ENCODE peak calls at places on chromosomes 1 and 21, in eight cellular contexts. Z is fibroblast of pulmonary artery, H is transverse colon, C is heart left ventricle, N is D721Med, D is breast epithelium, P is GM20000, U is cardiac muscle cell. A is an unnamed sample.
A peak's percentile ranks its signal among the peaks of the same experiment; 100 is the strongest.

GRCh38 chr1:42035830-42036604 is 117.2 kb upstream of the GUCA2B start:
- DNase-seq in C (peak; percentile 97), P (peak; percentile 98), Z (peak; percentile 93), D (peak; percentile 94), N (peak; percentile 73), H (peak; percentile 98), U (peak; percentile 96), A (peak; percentile 94)

GRCh38 chr1:110196917-110197782 is 13.0 kb upstream of the KCNC4 start:
- DNase-seq in H (no peak), N (peak; percentile 95), P (peak; percentile 85), U (peak; percentile 55), D (no peak), Z (peak; percentile 45), C (no peak), A (peak; percentile 55)

GRCh38 chr1:1211541-1212511 is 2.1 kb downstream of the TNFRSF4 start:
- DNase-seq in P (no peak), Z (no peak), U (no peak), N (no peak), H (peak; percentile 8), D (no peak), C (peak; percentile 3), A (no peak)

GRCh38 chr1:10687782-10688408 is 108.6 kb downstream of the CASZ1 start:
- DNase-seq in H (no peak), Z (peak; percentile 42), D (no peak), C (no peak), P (no peak), U (peak; percentile 70), N (no peak), A (peak; percentile 88)

GRCh38 chr1:115827452-115827851 is 13.5 kb downstream of the NHLH2 start:
- DNase-seq in U (no peak), C (no peak), D (no peak), H (no peak), P (no peak), N (no peak), Z (no peak), A (no peak)

GRCh38 chr21:30227633-30228404 is 11.9 kb upstream of the CLDN8 start:
- DNase-seq in U (peak; percentile 98), N (no peak), P (no peak), Z (peak; percentile 98), C (peak; percentile 20), D (peak; percentile 82), H (no peak), A (peak; percentile 13)

GRCh38 chr1:7648761-7649384 is 122.2 kb upstream of the VAMP3 start:
- DNase-seq in U (peak; percentile 51), N (no peak), C (no peak), P (no peak), D (peak; percentile 78), Z (peak; percentile 38), H (peak; percentile 51), A (no peak)

GRCh38 chr1:162822391-162823200 is 32.1 kb downstream of the HSD17B7 start:
- DNase-seq in N (no peak), D (no peak), P (no peak), Z (no peak), C (peak; percentile 11), U (no peak), H (peak; percentile 9), A (peak; percentile 65)

GRCh38 chr1:180261030-180261429 is 31.0 kb downstream of the LHX4 start:
- DNase-seq in H (no peak), P (no peak), U (no peak), N (no peak), C (no peak), Z (no peak), D (no peak), A (no peak)

GRCh38 chr1:46133181-46133658 is 791 bp upstream of the PIK3R3 start:
- DNase-seq in Z (no peak), N (peak; percentile 52), U (no peak), H (no peak), P (peak; percentile 74), D (no peak), C (peak; percentile 83), A (no peak)

GRCh38 chr21:43703068-43703880 is 15.7 kb upstream of the PDXK start:
- DNase-seq in Z (peak; percentile 78), P (no peak), U (peak; percentile 88), H (peak; percentile 78), D (no peak), C (peak; percentile 58), N (no peak), A (no peak)

GRCh38 chr1:158078569-158079080 is 85.2 kb downstream of the KIRREL1 start:
- DNase-seq in N (no peak), D (no peak), P (no peak), Z (no peak), U (no peak), C (no peak), H (no peak), A (peak; percentile 70)

GRCh38 chr1:220962031-220962751 is 82.9 kb downstream of the HLX start:
- DNase-seq in P (no peak), H (no peak), N (no peak), U (peak; percentile 84), C (no peak), D (no peak), Z (peak; percentile 89), A (no peak)

GRCh38 chr1:64847666-64848065 is 102.8 kb downstream of the RAVER2 start:
- DNase-seq in U (no peak), D (no peak), P (no peak), H (no peak), Z (no peak), C (no peak), N (no peak), A (no peak)

GRCh38 chr1:24892188-24893153 is 37.6 kb downstream of the RUNX3 start:
- DNase-seq in H (peak; percentile 3), Z (no peak), C (no peak), P (no peak), U (no peak), N (no peak), D (peak; percentile 1), A (no peak)

GRCh38 chr1:184299076-184299790 is 87.6 kb upstream of the C1orf21 start:
- DNase-seq in P (no peak), C (peak; percentile 23), Z (peak; percentile 76), U (peak; percentile 75), H (no peak), N (peak; percentile 15), D (no peak), A (peak; percentile 70)

GRCh38 chr1:156090822-156091188 is 8.5 kb upstream of the MEX3A start:
- DNase-seq in Z (peak; percentile 84), U (peak; percentile 84), C (peak; percentile 78), D (peak; percentile 79), N (peak; percentile 88), H (peak; percentile 91), P (peak; percentile 82), A (peak; percentile 87)

GRCh38 chr1:204480515-204480914 is 14.1 kb downstream of the PIK3C2B start:
- DNase-seq in P (peak; percentile 56), C (peak; percentile 37), U (no peak), H (no peak), N (no peak), Z (no peak), D (no peak), A (no peak)

GRCh38 chr21:15436031-15436430 is 293.8 kb upstream of the USP25 start:
- DNase-seq in P (no peak), N (no peak), Z (no peak), H (no peak), D (no peak), C (no peak), U (no peak), A (no peak)

GRCh38 chr1:245785433-245785832 is 630.6 kb downstream of the KIF26B start:
- DNase-seq in P (no peak), U (no peak), Z (no peak), N (no peak), D (no peak), H (no peak), C (no peak), A (no peak)

GRCh38 chr1:245777752-245778151 is 623.0 kb downstream of the KIF26B start:
- DNase-seq in P (no peak), C (no peak), Z (no peak), N (no peak), U (no peak), D (no peak), H (no peak), A (no peak)

GRCh38 chr1:245779797-245780529 is 625.2 kb downstream of the KIF26B start:
- DNase-seq in Z (no peak), C (no peak), D (no peak), H (no peak), U (no peak), P (no peak), N (no peak), A (no peak)
- TF ChIP-seq CTCF in Z (no peak), C (no peak), D (no peak), H (no peak), U (no peak), P (no peak), N (no peak), A (no peak)

DNA sequence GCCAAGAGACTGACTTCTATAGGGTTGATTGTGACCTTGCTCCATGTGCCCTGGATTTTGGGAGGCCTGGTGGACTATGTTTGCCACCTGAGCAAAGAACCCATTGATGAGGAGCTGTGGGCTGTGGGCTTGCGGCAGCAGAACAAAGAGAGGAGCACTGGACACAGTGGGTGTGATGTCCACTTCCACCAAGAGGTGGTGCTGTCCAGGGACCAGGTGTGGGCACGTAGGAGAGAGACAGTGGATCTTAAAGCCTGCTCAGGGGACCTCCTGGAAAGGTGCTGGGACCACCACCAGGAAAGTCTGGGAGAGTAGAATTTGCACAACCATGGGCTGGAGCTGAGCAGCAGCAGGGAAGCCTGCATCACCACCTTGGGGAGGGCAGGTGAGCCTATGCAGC is 106.7 kb upstream of the ETS2 start:
- DNase-seq in P (no peak), D (no peak), Z (no peak), N (no peak), C (no peak), U (no peak), H (no peak), A (peak; percentile 3)
- TF ChIP-seq CTCF in P (no peak), D (no peak), Z (peak; percentile 19), N (no peak), C (no peak), U (peak; percentile 42), H (no peak), A (peak; percentile 32)

GRCh38 chr1:29258189-29258973 is 22.1 kb downstream of the PTPRU start:
- DNase-seq in H (no peak), P (no peak), D (no peak), N (no peak), U (no peak), C (no peak), Z (no peak), A (no peak)

GRCh38 chr1:29256979-29257804 is 20.9 kb downstream of the PTPRU start:
- DNase-seq in D (no peak), N (peak; percentile 82), C (no peak), H (no peak), Z (peak; percentile 53), P (no peak), U (peak; percentile 77), A (peak; percentile 73)

GRCh38 chr1:29254346-29254745 is 18.0 kb downstream of the PTPRU start:
- DNase-seq in P (no peak), Z (no peak), H (no peak), D (no peak), N (no peak), C (no peak), U (no peak), A (no peak)

GRCh38 chr1:29255134-29255666 is 18.9 kb downstream of the PTPRU start:
- DNase-seq in N (no peak), H (no peak), P (no peak), U (no peak), Z (no peak), D (no peak), C (no peak), A (no peak)

GRCh38 chr1:29256395-29256794 is 20.1 kb downstream of the PTPRU start:
- DNase-seq in N (no peak), H (no peak), P (no peak), D (no peak), U (no peak), Z (no peak), C (no peak), A (no peak)
- TF ChIP-seq CTCF in N (no peak), H (no peak), P (no peak), D (no peak), U (no peak), Z (no peak), C (no peak), A (no peak)

GRCh38 chr1:79852004-79852403 is 845.5 kb upstream of the ADGRL4 start:
- DNase-seq in N (no peak), D (no peak), Z (no peak), C (no peak), U (no peak), H (no peak), P (no peak), A (no peak)
- TF ChIP-seq CTCF in N (no peak), D (no peak), Z (peak; percentile 7), C (no peak), U (no peak), H (no peak), P (no peak), A (no peak)

A was measured in A673.